ENCODE peak calls at places on chromosomes 3 and 15, in ten cellular contexts. S is tibial artery; E is lower lobe of right lung; L is upper lobe of right lung; C is IMR-90; J is body of pancreas; U is mammary epithelial cell; F is ovary; K is left lung; A is CD8-positive, alpha-beta T cell. H is an unnamed sample. For H3K9me3, the result is how much of the 10 kb centered on the place peaks cover.

GRCh38 chr3:195385526-195385925 is 57.3 kb downstream of the ACAP2 start:
- DNase-seq in S (no peak), E (no peak), L (no peak), C (peak), J (no peak), U (peak), F (no peak), K (no peak), A (no peak), H (no peak)

GRCh38 chr3:12730511-12731234 is 28.4 kb downstream of the TMEM40 start:
- DNase-seq in S (no peak), E (no peak), L (no peak), C (no peak), J (no peak), U (peak), F (no peak), K (no peak), A (no peak), H (no peak)

GRCh38 chr3:141384157-141384556 is 15.9 kb downstream of the ZBTB38 start:
- DNase-seq in S (no peak), E (no peak), L (no peak), C (peak), J (no peak), U (no peak), F (no peak), K (no peak), A (no peak), H (no peak)

GRCh38 chr3:77825045-77825827 is 785.3 kb downstream of the ROBO2 start:
- DNase-seq in S (no peak), E (peak), L (peak), C (peak), J (no peak), U (peak), F (no peak), K (peak), A (no peak), H (no peak)

GRCh38 chr3:70067860-70068479 is 68.4 kb downstream of the SAMMSON start:
- DNase-seq in S (no peak), E (no peak), L (no peak), C (peak), J (no peak), U (no peak), F (no peak), K (no peak), A (no peak), H (no peak)

GRCh38 chr15:39599871-39600270 is 19.0 kb downstream of the THBS1 start:
- DNase-seq in S (no peak), E (no peak), L (no peak), C (peak), J (no peak), U (no peak), F (no peak), K (no peak), A (no peak), H (no peak)

GRCh38 chr3:41508063-41508696 is 308.9 kb downstream of the CTNNB1 start:
- DNase-seq in S (no peak), E (no peak), L (no peak), C (no peak), J (no peak), U (peak), F (no peak), K (no peak), A (no peak), H (no peak)

GRCh38 chr3:102085431-102086226 is 236.3 kb downstream of the NFKBIZ start:
- DNase-seq in S (no peak), E (no peak), L (no peak), C (peak), J (no peak), U (no peak), F (no peak), K (no peak), A (no peak), H (no peak)

GRCh38 chr3:184249412-184250166 is at the start of gene EEF1AKMT4:
- DNase-seq in S (peak), E (peak), L (peak), C (peak), J (peak), U (peak), F (peak), K (peak), A (peak), H (peak)

GRCh38 chr15:28015855-28016254 is 83.3 kb downstream of the OCA2 start:
- DNase-seq in S (no peak), E (no peak), L (no peak), C (no peak), J (no peak), U (no peak), F (no peak), K (no peak), A (no peak), H (no peak)

GRCh38 chr3:11322931-11323330 is 50.7 kb downstream of the ATG7 start:
- DNase-seq in S (no peak), E (no peak), L (no peak), C (no peak), J (no peak), U (no peak), F (no peak), K (no peak), A (no peak), H (no peak)

GRCh38 chr3:136070334-136070733 is 104.8 kb downstream of the PPP2R3A start:
- DNase-seq in S (no peak), E (no peak), L (no peak), C (peak), J (no peak), U (peak), F (no peak), K (no peak), A (no peak), H (no peak)

GRCh38 chr3:142853270-142854163 is 35.4 kb downstream of the PCOLCE2 start:
- DNase-seq in S (no peak), E (no peak), L (no peak), C (peak), J (peak), U (peak), F (no peak), K (peak), A (no peak), H (no peak)

GRCh38 chr3:61829301-61830110 is 268.1 kb downstream of the PTPRG start:
- DNase-seq in S (no peak), E (no peak), L (no peak), C (no peak), J (peak), U (no peak), F (no peak), K (no peak), A (no peak), H (no peak)

GRCh38 chr3:9916346-9916733 is 558 bp upstream of the IL17RC start:
- DNase-seq in S (no peak), E (no peak), L (no peak), C (peak), J (peak), U (no peak), F (peak), K (no peak), A (no peak), H (no peak)

DNA sequence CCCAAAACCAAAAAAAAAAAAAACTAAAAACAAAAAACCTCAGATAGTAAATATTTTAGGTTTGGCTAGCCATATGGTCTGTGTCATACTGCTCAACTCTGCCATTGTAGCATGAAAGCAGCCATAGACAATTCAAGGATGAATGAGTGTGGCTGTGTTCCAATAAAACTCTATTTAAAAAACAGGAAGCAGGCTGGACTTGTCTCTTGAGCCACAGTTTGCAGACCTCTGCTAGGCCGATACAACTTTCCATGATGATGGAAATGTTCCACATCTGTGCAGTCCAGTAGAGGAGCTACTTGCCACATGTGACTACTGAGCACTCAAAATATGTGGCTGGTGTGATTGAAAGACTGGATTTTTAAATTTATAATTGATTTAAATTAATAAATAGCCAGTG is 11.1 kb downstream of the EFCAB12 start:
- DNase-seq in S (no peak), E (no peak), L (no peak), C (peak), J (no peak), U (no peak), F (no peak), K (no peak), A (no peak), H (no peak)
- TF ChIP-seq CTCF in S (no peak), E (no peak), L (no peak), C (no peak), J (no peak), U (no peak), F (no peak), K (no peak), A (no peak), H (no peak)

GRCh38 chr15:41944313-41944940 is 27.9 kb downstream of the EHD4 start:
- DNase-seq in S (peak), E (no peak), L (no peak), C (peak), J (peak), U (peak), F (peak), K (no peak), A (no peak), H (no peak)
- H3K27ac ChIP-seq in S (peak), E (peak), L (peak), C (peak), J (peak), U (peak), F (no peak), K (peak), A (no peak), H (no peak)

DNA sequence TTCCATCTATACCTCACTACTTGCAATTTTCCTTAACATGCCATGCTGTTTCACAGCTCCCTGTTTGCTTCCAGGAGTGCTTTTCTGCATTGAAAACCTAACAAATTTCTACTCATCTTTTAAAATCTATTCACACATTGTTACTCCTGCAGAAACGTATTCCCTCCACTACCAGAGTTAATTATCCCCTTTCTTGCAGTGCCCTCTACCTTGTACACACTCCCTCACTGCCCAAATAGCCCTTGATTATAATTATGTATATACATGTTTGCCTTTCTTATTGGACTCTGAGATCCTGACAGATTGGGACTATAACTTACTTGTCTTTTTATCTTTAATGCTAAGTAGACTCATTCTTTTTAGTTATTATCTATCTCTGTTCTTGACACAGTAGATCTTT is 325.0 kb downstream of the OXSM start:
- DNase-seq in S (no peak), E (no peak), L (no peak), C (no peak), J (no peak), U (no peak), F (no peak), K (no peak), A (no peak), H (no peak)
- H3K9me3 ChIP-seq in S (under half), E (under half), L (under half), C (under half), J (under half), U (under half), F (under half), K (under half), A (under half), H (under half)

DNA sequence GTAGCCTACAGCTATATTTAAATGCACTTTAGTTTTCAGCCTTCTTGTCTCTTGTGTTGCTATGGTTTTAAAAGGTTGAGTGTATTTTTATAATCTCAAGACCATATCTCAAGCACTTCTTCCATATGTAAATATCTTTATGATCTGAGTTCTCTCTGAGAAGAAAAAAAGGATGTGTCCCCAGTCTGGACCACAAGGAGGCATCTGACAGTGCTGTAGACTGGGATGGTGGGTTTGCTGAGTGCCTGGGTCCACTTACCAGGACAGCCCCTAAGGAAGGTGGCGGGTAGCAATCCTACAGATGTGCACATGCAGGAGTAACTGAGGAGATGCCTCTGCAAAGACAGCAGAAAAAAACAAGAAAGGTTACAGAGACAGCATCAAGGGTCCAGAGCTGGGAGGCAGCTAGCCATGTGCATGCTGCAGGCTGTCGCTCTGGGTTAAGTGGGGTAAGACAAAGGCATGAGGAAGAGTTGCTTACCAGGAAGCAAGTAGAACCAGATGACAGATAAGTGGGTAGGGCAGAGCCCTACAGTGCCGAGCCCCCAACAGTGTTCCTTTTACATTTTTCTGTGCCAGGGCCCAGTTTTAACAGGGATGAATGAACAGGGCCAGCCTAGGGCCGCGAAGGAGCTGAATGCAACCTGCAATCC is 70.5 kb upstream of the SNRK start:
- DNase-seq in S (no peak), E (no peak), L (no peak), C (no peak), J (no peak), U (no peak), F (no peak), K (no peak), A (no peak), H (no peak)
- TF ChIP-seq CTCF in S (no peak), E (peak), L (peak), C (no peak), J (no peak), U (no peak), F (no peak), K (no peak), A (peak), H (no peak)

GRCh38 chr3:181823716-181824115 is 112.0 kb downstream of the SOX2 start:
- DNase-seq in S (no peak), E (no peak), L (no peak), C (no peak), J (no peak), U (no peak), F (no peak), K (no peak), A (no peak), H (no peak)

DNA sequence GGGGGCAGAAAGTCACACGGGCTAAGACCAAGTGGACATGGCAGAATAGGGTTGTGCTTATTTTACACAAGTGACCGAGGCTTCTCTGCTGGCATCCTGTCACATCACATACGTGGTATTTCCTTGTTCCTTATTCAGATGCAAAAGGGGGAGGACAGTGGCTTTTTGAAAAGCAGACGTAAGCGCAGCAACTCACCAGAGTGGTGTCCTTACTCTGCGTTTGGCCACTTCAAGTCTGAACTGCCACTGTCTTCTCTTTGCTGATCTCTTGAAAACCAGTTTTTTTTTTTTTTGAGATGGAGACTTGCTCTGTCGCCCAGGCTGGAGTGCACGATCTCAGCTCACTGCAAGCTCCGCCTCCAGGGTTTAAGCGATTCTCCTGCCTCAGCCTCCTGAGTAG is 113.2 kb downstream of the SOX2 start:
- DNase-seq in S (no peak), E (no peak), L (no peak), C (no peak), J (no peak), U (no peak), F (no peak), K (no peak), A (no peak), H (no peak)
- H3K27ac ChIP-seq in S (no peak), E (no peak), L (no peak), C (no peak), J (no peak), U (no peak), F (no peak), K (no peak), A (no peak), H (no peak)

GRCh38 chr3:169676925-169677537 is 13.5 kb upstream of the MECOM start:
- DNase-seq in S (no peak), E (no peak), L (no peak), C (no peak), J (no peak), U (no peak), F (no peak), K (no peak), A (no peak), H (no peak)
- H3K9me3 ChIP-seq in S (under half), E (under half), L (under half), C (under half), J (under half), U (under half), F (under half), K (under half), A (under half), H (under half)

DNA sequence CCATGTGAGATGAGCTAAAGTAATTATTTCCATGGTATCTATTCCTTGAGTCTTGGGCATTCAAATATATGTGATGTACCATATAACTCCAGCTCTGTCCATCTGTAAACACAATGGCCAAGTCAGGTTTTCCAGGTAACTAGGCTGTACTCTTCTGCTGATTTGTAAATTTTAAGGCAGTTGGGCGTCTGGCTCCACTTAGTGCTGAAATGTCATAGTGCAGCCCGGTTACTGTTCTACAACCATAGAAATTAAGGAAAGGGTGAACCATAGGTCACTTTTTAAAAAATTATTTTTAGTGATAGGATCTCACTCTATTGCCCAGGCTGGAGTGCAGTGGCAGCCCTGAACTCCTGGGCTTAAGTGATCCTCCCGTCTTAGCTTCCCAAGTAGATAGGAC is 44.7 kb upstream of the GOLM2 start:
- DNase-seq in S (no peak), E (no peak), L (no peak), C (no peak), J (no peak), U (no peak), F (no peak), K (no peak), A (no peak), H (no peak)
- TF ChIP-seq CTCF in S (no peak), E (no peak), L (no peak), C (peak), J (no peak), U (no peak), F (no peak), K (no peak), A (no peak), H (no peak)

DNA sequence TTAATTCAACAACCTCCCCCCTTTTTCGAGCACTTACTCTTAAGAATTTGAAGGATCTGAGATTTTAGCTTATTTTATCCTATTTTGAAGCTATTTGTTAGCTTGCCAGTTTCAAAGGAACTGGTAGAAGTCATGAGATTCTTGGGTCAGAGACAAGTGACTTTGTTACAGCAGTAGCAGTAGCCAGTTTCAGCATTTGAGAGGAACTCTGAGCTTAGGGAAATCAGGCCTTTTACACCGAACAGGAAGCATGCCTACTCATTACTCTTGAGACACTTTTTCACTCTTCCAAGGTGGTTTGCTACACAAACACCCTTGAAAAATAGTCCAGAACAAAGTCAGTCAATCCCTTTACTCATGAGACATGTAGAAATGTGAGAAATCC is 24.5 kb upstream of the TM4SF1 start:
- DNase-seq in S (no peak), E (no peak), L (no peak), C (peak), J (no peak), U (no peak), F (no peak), K (no peak), A (no peak), H (no peak)
- H3K27ac ChIP-seq in S (peak), E (peak), L (peak), C (peak), J (peak), U (no peak), F (no peak), K (peak), A (no peak), H (no peak)